ENCODE peak calls at places on chromosome 15, in seven cellular contexts. W is CD4-positive, CD25-positive, alpha-beta regulatory T cell; D is Panc1; P is epithelial cell of proximal tubule; S is endothelial cell of umbilical vein; Q is uterus; L is neural progenitor cell. K is an unnamed sample.

GRCh38 chr15:43085921-43086320 is 19.9 kb downstream of the UBR1 start:
- DNase-seq in P (no peak), S (no peak), Q (no peak), D (no peak), L (no peak), W (no peak), K (no peak)

GRCh38 chr15:38873151-38873550 is 308.5 kb upstream of the RASGRP1 start:
- DNase-seq in W (no peak), P (no peak), Q (no peak), S (no peak), D (no peak), L (no peak), K (no peak)

GRCh38 chr15:77710171-77710570 is 77.5 kb upstream of the LINGO1 start:
- DNase-seq in S (no peak), Q (no peak), L (peak; percentile 56), W (no peak), D (no peak), P (no peak), K (no peak)

GRCh38 chr15:61227269-61228024 is 1.7 kb downstream of the RORA start:
- DNase-seq in P (no peak), D (no peak), W (no peak), S (peak; percentile 41), Q (peak; percentile 34), L (peak; percentile 55), K (peak; percentile 61)

GRCh38 chr15:52318729-52319500 is 23.3 kb upstream of the MYO5C start:
- DNase-seq in Q (no peak), D (no peak), L (no peak), P (peak; percentile 12), S (no peak), W (no peak), K (no peak)

GRCh38 chr15:36769110-36769509 is 189.7 kb downstream of the CDIN1 start:
- DNase-seq in S (peak; percentile 34), L (no peak), W (no peak), Q (no peak), P (no peak), D (no peak), K (no peak)

GRCh38 chr15:62887113-62887570 is 155.4 kb upstream of the TPM1 start:
- DNase-seq in Q (peak; percentile 42), L (no peak), W (no peak), P (no peak), S (no peak), D (no peak), K (no peak)

GRCh38 chr15:98025237-98025636 is 64.7 kb downstream of the ARRDC4 start:
- DNase-seq in P (peak; percentile 75), S (peak; percentile 93), W (no peak), Q (no peak), L (no peak), D (no peak), K (no peak)

GRCh38 chr15:89307046-89307587 is 27.5 kb downstream of the POLG start:
- DNase-seq in L (no peak), W (no peak), D (no peak), S (peak; percentile 52), P (no peak), Q (no peak), K (no peak)

GRCh38 chr15:78044407-78045155 is 32.9 kb downstream of the TBC1D2B start:
- DNase-seq in P (no peak), W (peak; percentile 56), Q (no peak), D (no peak), L (no peak), S (no peak), K (no peak)

GRCh38 chr15:58438956-58439355 is 7.2 kb downstream of the LIPC start:
- DNase-seq in Q (no peak), L (peak; percentile 60), D (no peak), P (no peak), W (peak; percentile 86), S (peak; percentile 72), K (peak; percentile 54)

GRCh38 chr15:69916169-69916785 is 181.4 kb downstream of the TLE3 start:
- DNase-seq in P (no peak), W (no peak), Q (no peak), D (no peak), L (no peak), S (no peak), K (no peak)

GRCh38 chr15:36643551-36643950 is 64.1 kb downstream of the CDIN1 start:
- DNase-seq in D (no peak), P (no peak), Q (no peak), S (no peak), W (no peak), L (peak; percentile 12), K (no peak)

GRCh38 chr15:25862469-25863066 is 559 bp downstream of the ATP10A start:
- DNase-seq in D (no peak), S (no peak), W (peak; percentile 81), Q (no peak), P (no peak), L (peak; percentile 21), K (no peak)

GRCh38 chr15:66724732-66725467 is 22.9 kb downstream of the SMAD6 start:
- DNase-seq in L (no peak), S (no peak), W (no peak), D (no peak), P (no peak), Q (no peak), K (no peak)

GRCh38 chr15:79007066-79007465 is 62.2 kb upstream of the CTSH start:
- DNase-seq in D (no peak), Q (no peak), P (no peak), L (peak; percentile 74), S (peak; percentile 41), W (peak; percentile 36), K (no peak)

GRCh38 chr15:76994001-76994400 is 925 bp upstream of the PSTPIP1 start:
- DNase-seq in W (peak; percentile 82), D (no peak), S (no peak), P (no peak), Q (no peak), L (no peak), K (peak; percentile 60)

GRCh38 chr15:36527512-36528162 is 51.8 kb upstream of the CDIN1 start:
- DNase-seq in P (no peak), W (no peak), L (peak; percentile 48), Q (no peak), D (no peak), S (no peak), K (no peak)

GRCh38 chr15:43469867-43470266 is 23.1 kb downstream of the TP53BP1 start:
- DNase-seq in S (no peak), W (peak; percentile 4), L (no peak), D (no peak), Q (no peak), P (no peak), K (no peak)

GRCh38 chr15:70248116-70249025 is 150.7 kb upstream of the TLE3 start:
- DNase-seq in W (no peak), S (no peak), L (peak; percentile 76), P (no peak), Q (no peak), D (no peak), K (peak; percentile 38)

DNA sequence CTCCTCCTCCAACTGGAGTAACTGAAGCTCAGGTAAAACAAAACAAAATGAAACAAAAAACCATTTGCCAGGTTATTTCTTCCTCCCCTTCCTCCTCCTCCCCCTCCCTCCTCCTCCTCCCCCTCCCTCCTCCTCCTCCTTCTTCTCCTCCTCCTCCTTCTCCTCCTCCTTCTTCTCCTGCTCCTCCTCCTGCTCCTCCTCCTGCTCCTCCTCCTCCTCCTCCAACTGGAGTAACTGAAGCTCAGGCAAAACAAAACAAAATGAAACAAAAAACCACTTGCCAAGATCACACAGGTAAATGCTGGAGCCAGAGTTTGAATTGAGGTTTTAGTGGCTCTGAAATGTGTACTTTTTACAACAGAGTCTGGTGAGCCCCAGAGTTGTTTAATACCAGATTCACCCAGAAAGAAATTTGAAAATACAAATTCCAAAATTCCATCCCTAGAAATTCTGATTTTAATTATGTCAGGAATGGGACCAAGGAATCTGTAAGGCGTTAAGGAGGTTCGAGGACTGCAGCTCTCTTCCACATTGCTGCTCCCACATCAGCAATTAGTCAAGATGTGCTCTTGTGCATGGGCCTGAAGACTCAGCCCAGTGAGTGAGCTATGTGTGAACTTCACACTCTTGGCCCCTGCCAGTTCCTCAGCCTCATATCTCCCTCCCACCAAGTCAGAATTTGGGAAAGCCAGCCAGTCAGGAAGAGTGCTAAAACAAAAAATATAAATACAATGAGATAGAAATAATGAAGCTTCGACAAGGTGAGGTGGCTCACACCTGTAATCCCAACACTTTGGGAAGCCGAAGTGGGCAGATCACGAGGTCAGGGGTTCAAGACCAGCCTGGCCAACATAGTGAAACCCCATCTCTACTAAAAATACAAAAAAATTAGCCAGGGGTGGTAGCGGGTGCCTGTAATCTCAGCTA is 31.6 kb upstream of the ZNF770 start:
- DNase-seq in P (no peak), Q (no peak), S (no peak), W (no peak), L (no peak), D (no peak), K (no peak)
- H3K4me3 ChIP-seq in P (peak overlapping the region; percentile 24), Q (no peak overlapping the region), S (no peak overlapping the region), W (no peak overlapping the region), L (no peak overlapping the region), D (no peak overlapping the region), K (no peak overlapping the region)

GRCh38 chr15:96348112-96349027 is 17.9 kb downstream of the NR2F2 start:
- DNase-seq in Q (no peak), W (no peak), D (no peak), P (no peak), L (peak; percentile 47), S (peak; percentile 68), K (no peak)

GRCh38 chr15:96349034-96349932 is 18.8 kb downstream of the NR2F2 start:
- DNase-seq in D (no peak), W (no peak), L (peak; percentile 7), P (no peak), S (peak; percentile 70), Q (no peak), K (no peak)

GRCh38 chr15:96350884-96351639 is 20.6 kb downstream of the NR2F2 start:
- DNase-seq in Q (no peak), S (peak; percentile 63), L (no peak), W (no peak), D (no peak), P (no peak), K (no peak)

GRCh38 chr15:96350321-96350720 is 19.8 kb downstream of the NR2F2 start:
- DNase-seq in W (no peak), D (no peak), P (no peak), L (peak; percentile 10), S (peak; percentile 80), Q (no peak), K (no peak)

DNA sequence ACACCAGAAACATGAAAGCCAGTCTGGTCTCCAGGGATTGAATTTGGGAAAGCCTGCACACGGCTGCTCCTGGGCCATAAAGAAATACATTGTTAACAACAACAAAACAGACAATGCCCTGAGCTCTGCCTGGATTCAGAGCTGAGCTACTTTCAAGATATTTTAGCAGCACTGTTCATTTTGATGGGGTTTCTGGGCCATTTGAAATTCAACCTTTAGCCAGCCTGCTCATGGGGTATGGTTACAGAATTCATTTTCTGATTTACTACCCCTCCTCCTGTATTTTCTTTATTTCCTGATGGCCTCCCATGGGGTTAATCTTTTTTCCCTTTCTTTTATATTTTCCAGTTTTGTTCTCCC is 19.4 kb downstream of the NR2F2 start:
- DNase-seq in S (no peak), D (no peak), L (peak; percentile 62), W (no peak), P (no peak), Q (no peak), K (no peak)
- H3K4me3 ChIP-seq in S (no peak overlapping the region), D (no peak overlapping the region), L (peak overlapping the region; percentile 7), W (no peak overlapping the region), P (peak overlapping the region; percentile 8), Q (peak overlapping the region; percentile 1), K (no peak overlapping the region)

GRCh38 chr15:28886431-28887343 is 913 bp downstream of the APBA2 start:
- DNase-seq in Q (no peak), P (no peak), D (no peak), L (peak; percentile 55), W (no peak), S (no peak), K (no peak)
- H3K4me3 ChIP-seq in Q (no peak overlapping the region), P (peak overlapping the region; percentile 60), D (no peak overlapping the region), L (peak overlapping the region; percentile 56), W (peak overlapping the region; percentile 26), S (peak overlapping the region; percentile 51), K (peak overlapping the region; percentile 60)

GRCh38 chr15:33083232-33084006 is 111.1 kb downstream of the FMN1 start:
- DNase-seq in L (no peak), W (no peak), Q (no peak), S (no peak), D (no peak), P (no peak), K (no peak)
- H3K4me3 ChIP-seq in L (no peak overlapping the region), W (no peak overlapping the region), Q (no peak overlapping the region), S (no peak overlapping the region), D (no peak overlapping the region), P (no peak overlapping the region), K (no peak overlapping the region)